ENCODE peak calls at places on chromosomes 11 and 22, in four cellular contexts. K, O, H and P are unnamed samples.

GRCh38 chr11:4884341-4884740 is 2.6 kb downstream of the OR51T1 start:
- DNase-seq in O (no peak), K (no peak), H (no peak), P (no peak)

GRCh38 chr11:15146271-15147003 is 31.7 kb downstream of the INSC start:
- DNase-seq in K (no peak), H (no peak), O (no peak), P (no peak)

GRCh38 chr11:69071956-69072355 is 23.2 kb downstream of the TPCN2 start:
- DNase-seq in K (no peak), H (no peak), O (no peak), P (no peak)

GRCh38 chr11:79192836-79193235 is 248.0 kb downstream of the TENM4 start:
- DNase-seq in K (no peak), O (no peak), H (no peak), P (no peak)

GRCh38 chr11:69391192-69392103 is 90.0 kb upstream of the LINC01488 start:
- DNase-seq in H (no peak), K (no peak), O (no peak), P (no peak)

GRCh38 chr11:14075118-14075601 is 112.6 kb downstream of the SPON1 start:
- DNase-seq in K (no peak), H (no peak), O (peak), P (no peak)

GRCh38 chr11:60428517-60428916 is 855 bp upstream of the MS4A5 start:
- DNase-seq in K (no peak), O (no peak), H (no peak), P (no peak)

GRCh38 chr22:32852346-32853251 is 51.1 kb downstream of the TIMP3 start:
- DNase-seq in H (no peak), O (no peak), K (peak), P (no peak)

GRCh38 chr11:9170450-9170849 is 79.1 kb upstream of the SCUBE2 start:
- DNase-seq in K (peak), O (no peak), H (no peak), P (no peak)

GRCh38 chr22:22171357-22172218 is 73.0 kb upstream of the VPREB1 start:
- DNase-seq in K (no peak), H (no peak), O (peak), P (no peak)

GRCh38 chr11:26849009-26849408 is 127.1 kb upstream of the SLC5A12 start:
- DNase-seq in K (peak), O (no peak), H (no peak), P (no peak)

GRCh38 chr11:83564845-83565244 is 278.7 kb upstream of the CCDC90B start:
- DNase-seq in K (no peak), O (no peak), H (no peak), P (no peak)

GRCh38 chr11:107218123-107219084 is 200.1 kb upstream of the GUCY1A2 start:
- DNase-seq in K (no peak), H (no peak), O (no peak), P (no peak)

GRCh38 chr11:126781942-126782341 is 218.6 kb downstream of the KIRREL3 start:
- DNase-seq in K (no peak), H (no peak), O (no peak), P (no peak)

GRCh38 chr11:120682866-120683265 is 171.3 kb downstream of the GRIK4 start:
- DNase-seq in O (no peak), K (no peak), H (no peak), P (no peak)

GRCh38 chr22:20290045-20290392 is 21.9 kb upstream of the RTN4R start:
- DNase-seq in H (no peak), K (no peak), O (no peak), P (no peak)

GRCh38 chr11:87901366-87901765 is 273.9 kb downstream of the RAB38 start:
- DNase-seq in O (no peak), K (no peak), H (no peak), P (no peak)

GRCh38 chr11:67372993-67373915 is at the start of gene CLCF1:
- DNase-seq in K (peak), H (peak), O (peak), P (no peak)

GRCh38 chr11:46291441-46292143 is 14.1 kb downstream of the CREB3L1 start:
- DNase-seq in K (peak), O (no peak), H (no peak), P (no peak)

GRCh38 chr11:1202154-1202775 is 20.6 kb upstream of the MUC5B start:
- DNase-seq in H (no peak), K (peak), O (peak), P (no peak)

GRCh38 chr11:65298131-65298535 is 16.5 kb upstream of the CDC42EP2 start:
- DNase-seq in H (no peak), K (peak), O (no peak), P (peak)

GRCh38 chr11:68002575-68002942 is 1.3 kb downstream of the UNC93B1 start:
- DNase-seq in K (no peak), H (no peak), O (no peak), P (no peak)

GRCh38 chr11:95100856-95101507 is 11.3 kb downstream of the ENDOD1 start:
- DNase-seq in O (no peak), H (no peak), K (no peak), P (no peak)

GRCh38 chr11:75328426-75329277 is 22.8 kb downstream of the ARRB1 start:
- DNase-seq in O (peak), H (peak), K (peak), P (peak)
- H3K27ac ChIP-seq in O (no peak), H (no peak), K (no peak), P (peak)

DNA sequence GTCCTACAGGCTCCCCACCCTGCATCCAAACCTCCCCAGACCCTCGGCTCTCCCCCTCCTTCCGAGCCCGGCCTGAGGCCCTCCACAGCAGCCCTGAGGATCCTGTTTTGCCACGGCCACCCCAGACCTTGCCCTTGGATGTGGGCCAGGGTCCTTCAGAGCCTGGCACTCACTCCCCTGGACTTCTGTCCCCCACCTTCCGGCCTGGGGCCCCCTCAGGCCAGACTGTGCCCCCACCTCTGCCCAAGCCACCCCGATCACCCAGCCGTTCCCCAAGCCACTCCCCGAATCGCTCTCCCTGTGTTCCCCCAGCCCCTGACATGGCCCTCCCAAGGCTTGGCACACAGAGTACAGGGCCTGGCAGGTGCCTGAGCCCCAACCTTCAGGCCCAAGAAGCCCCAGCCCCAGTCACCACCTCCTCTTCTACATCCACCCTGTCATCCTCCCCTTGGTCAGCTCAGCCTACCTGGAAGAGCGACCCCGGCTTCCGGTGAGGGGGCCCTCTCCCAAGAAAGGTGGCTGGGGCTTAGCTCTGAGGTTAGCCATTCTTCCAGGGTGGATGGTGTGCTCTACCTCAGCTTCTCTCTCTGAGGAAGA is 2.9 kb downstream of the INPP5J start:
- DNase-seq in O (peak), K (no peak), H (no peak), P (no peak)
- H3K4me3 ChIP-seq in O (no peak), K (no peak), H (no peak), P (no peak)

GRCh38 chr11:47503227-47503626 is 49.7 kb downstream of the CELF1 start:
- DNase-seq in O (no peak), H (no peak), K (no peak), P (no peak)
- H3K27ac ChIP-seq in O (no peak), H (no peak), K (peak), P (no peak)

GRCh38 chr11:43735115-43735514 is 54.6 kb downstream of the HSD17B12 start:
- DNase-seq in H (no peak), K (no peak), O (no peak), P (no peak)

GRCh38 chr11:43735931-43736330 is 55.4 kb downstream of the HSD17B12 start:
- DNase-seq in H (no peak), O (no peak), K (no peak), P (no peak)

GRCh38 chr11:43737194-43737575 is 56.6 kb downstream of the HSD17B12 start:
- DNase-seq in K (no peak), O (no peak), H (no peak), P (no peak)

GRCh38 chr11:43736502-43737193 is 56.1 kb downstream of the HSD17B12 start:
- DNase-seq in K (no peak), O (no peak), H (no peak), P (no peak)

DNA sequence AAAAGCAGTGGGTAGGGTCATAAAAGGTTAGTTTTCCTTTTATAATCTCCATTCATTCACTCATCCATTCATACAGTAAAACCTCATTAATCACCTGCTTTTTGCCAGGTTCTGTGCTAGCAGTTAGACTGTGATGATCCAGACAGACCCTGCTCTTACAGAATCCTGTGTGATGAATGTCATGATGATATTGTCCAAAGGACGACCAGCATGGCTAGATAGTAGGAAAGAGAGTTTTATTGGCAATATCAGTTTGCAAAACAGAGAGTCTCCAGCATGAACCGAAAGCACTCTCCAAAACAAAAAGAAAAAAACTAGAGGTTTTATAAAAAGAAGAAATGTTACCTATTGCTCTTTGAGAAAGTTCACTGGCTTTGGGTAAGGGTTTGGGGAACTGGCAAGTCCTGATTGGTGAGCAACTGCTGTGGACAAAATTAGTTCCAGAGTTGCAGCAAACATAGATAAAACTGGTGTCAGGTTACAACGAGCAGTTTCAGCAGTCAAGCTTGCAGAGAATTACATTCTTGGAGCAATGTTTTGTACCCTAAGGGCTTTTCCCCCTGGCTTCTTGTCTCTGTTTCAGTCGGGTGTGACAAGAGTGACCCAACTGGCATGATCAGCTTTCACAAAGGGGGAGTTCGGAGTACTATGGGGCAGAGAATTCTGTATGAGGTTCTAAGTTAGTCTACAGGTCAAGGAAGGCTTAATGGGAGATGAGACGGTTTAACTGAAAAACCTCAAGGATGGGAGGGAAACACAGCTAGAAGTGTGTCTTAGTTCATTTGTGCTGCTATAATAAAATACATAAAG is 58.3 kb downstream of the HSD17B12 start:
- DNase-seq in O (no peak), K (no peak), H (no peak), P (no peak)
- H3K4me3 ChIP-seq in O (no peak), K (no peak), H (no peak), P (no peak)

DNA sequence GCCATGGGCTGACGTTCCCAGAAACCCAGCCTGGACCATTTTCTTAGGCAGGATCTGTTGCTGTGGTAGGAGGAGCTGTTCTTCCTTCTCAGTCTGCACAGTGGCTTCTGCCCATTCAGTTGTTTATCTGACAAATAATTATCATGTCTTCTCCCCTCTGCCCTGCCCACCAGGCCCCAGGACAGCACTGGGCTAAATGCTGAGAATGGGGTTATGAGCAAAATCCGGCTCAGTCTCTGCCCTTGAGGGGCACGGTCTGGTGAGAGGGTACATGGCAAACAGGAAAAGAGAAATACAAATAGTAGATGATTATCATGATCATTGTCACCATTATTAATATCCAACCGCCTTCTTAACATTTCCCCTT is 42.9 kb downstream of the C11orf96 start:
- DNase-seq in K (no peak), H (no peak), O (no peak), P (no peak)
- H3K27ac ChIP-seq in K (no peak), H (no peak), O (no peak), P (no peak)

GRCh38 chr11:105046898-105047579 is 1.9 kb upstream of the CARD16 start:
- DNase-seq in K (no peak), O (no peak), H (no peak), P (no peak)
- H3K4me3 ChIP-seq in K (no peak), O (no peak), H (no peak), P (no peak)

GRCh38 chr11:7585816-7586215 is 72.0 kb downstream of the PPFIBP2 start:
- DNase-seq in H (no peak), O (no peak), K (no peak), P (no peak)
- H3K27ac ChIP-seq in H (no peak), O (no peak), K (no peak), P (peak)

DNA sequence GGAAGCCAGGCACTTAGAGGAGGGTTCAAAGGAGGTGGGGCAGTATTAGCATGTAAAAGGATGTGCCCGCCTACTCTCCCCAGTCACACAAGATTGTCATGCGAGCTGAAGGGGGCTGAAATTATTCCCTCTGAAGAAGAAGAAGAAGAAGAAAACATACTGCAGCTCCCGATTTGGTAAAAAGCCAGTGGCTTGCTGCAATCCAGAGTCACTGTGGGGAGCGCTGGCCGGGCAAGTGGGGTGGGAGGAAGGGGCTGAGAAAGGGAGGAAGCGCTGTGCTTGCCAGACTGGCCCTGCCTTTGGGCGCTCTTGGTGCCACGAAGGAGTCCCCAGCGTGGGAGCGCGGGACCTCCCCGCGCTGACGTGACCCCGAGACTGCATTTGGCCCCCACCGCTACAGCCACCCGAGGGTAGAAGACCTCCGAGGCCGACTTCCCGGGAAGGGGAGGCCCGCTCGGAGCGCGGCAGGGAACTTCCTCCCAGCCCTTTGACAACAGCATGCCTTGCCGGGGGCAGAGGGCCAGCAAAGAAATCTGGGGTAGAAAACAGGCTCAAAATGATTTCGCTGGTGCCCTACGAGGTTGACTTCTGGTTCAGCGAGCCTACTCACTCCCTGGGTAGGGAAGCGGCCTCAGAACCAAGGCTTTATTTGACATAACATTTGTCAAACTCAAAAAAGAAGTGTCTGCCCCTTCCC is 906.3 kb downstream of the DLG2 start:
- DNase-seq in K (peak), H (peak), O (peak), P (peak)
- H3K4me3 ChIP-seq in K (peak), H (peak), O (peak), P (peak)